ENCODE peak calls at places on chromosomes 4 and X, in seven cellular contexts. One of them, this sample, is unnamed.

GRCh38 chr4:4289930-4290850 is at the start of the genes LYAR and ZBTB49:
- DNase-seq in K562: peak
- DNase-seq in breast epithelium: peak
- DNase-seq in sigmoid colon: peak
- DNase-seq in upper lobe of left lung: peak
- DNase-seq in HCT116: peak
- DNase-seq in endothelial cell of umbilical vein: peak
- DNase-seq in this sample: peak

GRCh38 chr4:42425146-42426065 is 28.1 kb downstream of the SHISA3 start:
- DNase-seq in K562: no peak
- DNase-seq in breast epithelium: no peak
- DNase-seq in sigmoid colon: no peak
- DNase-seq in upper lobe of left lung: no peak
- DNase-seq in HCT116: no peak
- DNase-seq in endothelial cell of umbilical vein: no peak
- DNase-seq in this sample: no peak

GRCh38 chr4:186108391-186108790 is 3.9 kb downstream of the FAM149A start:
- DNase-seq in K562: no peak
- DNase-seq in breast epithelium: no peak
- DNase-seq in sigmoid colon: no peak
- DNase-seq in upper lobe of left lung: no peak
- DNase-seq in HCT116: no peak
- DNase-seq in endothelial cell of umbilical vein: no peak
- DNase-seq in this sample: no peak

GRCh38 chrX:2666491-2666890 is 24.6 kb upstream of the CD99 start:
- DNase-seq in K562: no peak
- DNase-seq in breast epithelium: no peak
- DNase-seq in sigmoid colon: no peak
- DNase-seq in upper lobe of left lung: no peak
- DNase-seq in HCT116: no peak
- DNase-seq in endothelial cell of umbilical vein: no peak
- DNase-seq in this sample: no peak

GRCh38 chr4:123409301-123409700 is 12.7 kb downstream of the SPRY1 start:
- DNase-seq in K562: no peak
- DNase-seq in breast epithelium: no peak
- DNase-seq in sigmoid colon: no peak
- DNase-seq in upper lobe of left lung: no peak
- DNase-seq in HCT116: no peak
- DNase-seq in endothelial cell of umbilical vein: no peak
- DNase-seq in this sample: no peak

GRCh38 chrX:142873214-142873613 is 152.5 kb upstream of the SPANXN4 start:
- DNase-seq in K562: no peak
- DNase-seq in breast epithelium: no peak
- DNase-seq in sigmoid colon: no peak
- DNase-seq in upper lobe of left lung: no peak
- DNase-seq in HCT116: no peak
- DNase-seq in endothelial cell of umbilical vein: no peak
- DNase-seq in this sample: no peak

GRCh38 chr4:22237155-22237751 is 278.6 kb downstream of the ADGRA3 start:
- DNase-seq in K562: no peak
- DNase-seq in breast epithelium: no peak
- DNase-seq in sigmoid colon: no peak
- DNase-seq in upper lobe of left lung: no peak
- DNase-seq in HCT116: peak
- DNase-seq in endothelial cell of umbilical vein: no peak
- DNase-seq in this sample: no peak

GRCh38 chr4:121156822-121157769 is 7.0 kb downstream of the TNIP3 start:
- DNase-seq in K562: no peak
- DNase-seq in breast epithelium: no peak
- DNase-seq in sigmoid colon: no peak
- DNase-seq in upper lobe of left lung: peak
- DNase-seq in HCT116: no peak
- DNase-seq in endothelial cell of umbilical vein: peak
- DNase-seq in this sample: no peak

GRCh38 chr4:125041372-125041930 is 273.3 kb upstream of the FAT4 start:
- DNase-seq in K562: no peak
- DNase-seq in breast epithelium: no peak
- DNase-seq in sigmoid colon: no peak
- DNase-seq in upper lobe of left lung: no peak
- DNase-seq in HCT116: no peak
- DNase-seq in endothelial cell of umbilical vein: peak
- DNase-seq in this sample: no peak

GRCh38 chr4:183185018-183185417 is 86.0 kb downstream of the WWC2 start:
- DNase-seq in K562: no peak
- DNase-seq in breast epithelium: no peak
- DNase-seq in sigmoid colon: no peak
- DNase-seq in upper lobe of left lung: no peak
- DNase-seq in HCT116: no peak
- DNase-seq in endothelial cell of umbilical vein: no peak
- DNase-seq in this sample: no peak

GRCh38 chrX:44972132-44972531 is 99.1 kb downstream of the KDM6A start:
- DNase-seq in K562: no peak
- DNase-seq in breast epithelium: no peak
- DNase-seq in sigmoid colon: no peak
- DNase-seq in upper lobe of left lung: no peak
- DNase-seq in HCT116: no peak
- DNase-seq in endothelial cell of umbilical vein: no peak
- DNase-seq in this sample: no peak

GRCh38 chr4:153205028-153205648 is 895 bp downstream of the TRIM2 start:
- DNase-seq in K562: no peak
- DNase-seq in breast epithelium: no peak
- DNase-seq in sigmoid colon: no peak
- DNase-seq in upper lobe of left lung: peak
- DNase-seq in HCT116: no peak
- DNase-seq in endothelial cell of umbilical vein: no peak
- DNase-seq in this sample: no peak

GRCh38 chr4:7506572-7506971 is 71.8 kb upstream of the PSAPL1 start:
- DNase-seq in K562: no peak
- DNase-seq in breast epithelium: no peak
- DNase-seq in sigmoid colon: no peak
- DNase-seq in upper lobe of left lung: no peak
- DNase-seq in HCT116: no peak
- DNase-seq in endothelial cell of umbilical vein: no peak
- DNase-seq in this sample: no peak

GRCh38 chrX:150989420-150989819 is 6.3 kb downstream of the HMGB3 start:
- DNase-seq in K562: no peak
- DNase-seq in breast epithelium: no peak
- DNase-seq in sigmoid colon: no peak
- DNase-seq in upper lobe of left lung: no peak
- DNase-seq in HCT116: no peak
- DNase-seq in endothelial cell of umbilical vein: no peak
- DNase-seq in this sample: no peak

GRCh38 chrX:113539599-113540356 is 699.1 kb upstream of the AMOT start:
- DNase-seq in K562: no peak
- DNase-seq in breast epithelium: no peak
- DNase-seq in sigmoid colon: no peak
- DNase-seq in upper lobe of left lung: no peak
- DNase-seq in HCT116: no peak
- DNase-seq in endothelial cell of umbilical vein: no peak
- DNase-seq in this sample: no peak

GRCh38 chr4:163558539-163559044 is 64.1 kb downstream of the TMA16 start:
- DNase-seq in K562: no peak
- DNase-seq in breast epithelium: no peak
- DNase-seq in sigmoid colon: no peak
- DNase-seq in upper lobe of left lung: peak
- DNase-seq in HCT116: no peak
- DNase-seq in endothelial cell of umbilical vein: no peak
- DNase-seq in this sample: no peak

GRCh38 chr4:1806596-1807257 is 13.6 kb downstream of the FGFR3 start:
- DNase-seq in K562: no peak
- DNase-seq in breast epithelium: no peak
- DNase-seq in sigmoid colon: no peak
- DNase-seq in upper lobe of left lung: no peak
- DNase-seq in HCT116: no peak
- DNase-seq in endothelial cell of umbilical vein: no peak
- DNase-seq in this sample: no peak

GRCh38 chr4:83662204-83662603 is 126.3 kb downstream of the GPAT3 start:
- DNase-seq in K562: no peak
- DNase-seq in breast epithelium: no peak
- DNase-seq in sigmoid colon: no peak
- DNase-seq in upper lobe of left lung: no peak
- DNase-seq in HCT116: no peak
- DNase-seq in endothelial cell of umbilical vein: no peak
- DNase-seq in this sample: no peak

DNA sequence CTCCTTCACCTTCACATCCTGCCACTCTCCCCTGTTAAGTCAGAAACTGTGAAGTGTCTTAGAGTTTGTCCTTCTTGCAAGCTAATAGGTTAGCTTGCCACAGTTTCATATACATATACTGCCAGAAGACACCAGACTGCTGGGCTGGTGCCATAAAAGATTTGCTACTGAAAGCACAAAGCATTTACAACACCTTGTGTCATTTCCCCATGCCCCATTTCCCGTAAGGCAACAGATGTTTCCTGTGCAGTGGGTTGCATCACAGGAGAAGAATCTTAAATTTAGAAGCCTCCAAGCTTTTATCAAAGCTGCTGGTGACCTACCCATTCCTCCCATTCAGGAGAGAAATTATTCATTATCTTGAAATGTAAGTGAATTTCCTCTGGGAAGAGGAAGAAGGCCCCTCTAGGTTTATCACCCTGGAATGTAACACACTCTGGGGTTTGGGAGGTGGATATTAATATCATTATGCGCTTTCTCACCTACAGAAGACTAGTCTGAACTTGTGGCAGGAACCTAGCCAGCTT is 34.5 kb upstream of the RAB33B start:
- DNase-seq in K562: no peak
- DNase-seq in breast epithelium: no peak
- DNase-seq in sigmoid colon: peak
- DNase-seq in upper lobe of left lung: peak
- DNase-seq in HCT116: no peak
- DNase-seq in endothelial cell of umbilical vein: peak
- DNase-seq in this sample: peak
- TF ChIP-seq POLR2AphosphoS5 in K562: no peak
- TF ChIP-seq POLR2AphosphoS5 in breast epithelium: peak
- TF ChIP-seq POLR2AphosphoS5 in sigmoid colon: peak
- TF ChIP-seq POLR2AphosphoS5 in upper lobe of left lung: peak
- TF ChIP-seq POLR2AphosphoS5 in HCT116: no peak
- TF ChIP-seq POLR2AphosphoS5 in endothelial cell of umbilical vein: peak
- TF ChIP-seq POLR2AphosphoS5 in this sample: no peak

GRCh38 chr4:99417125-99417524 is 18.0 kb downstream of the ADH7 start:
- DNase-seq in K562: no peak
- DNase-seq in breast epithelium: no peak
- DNase-seq in sigmoid colon: no peak
- DNase-seq in upper lobe of left lung: no peak
- DNase-seq in HCT116: no peak
- DNase-seq in endothelial cell of umbilical vein: no peak
- DNase-seq in this sample: no peak

GRCh38 chr4:99411041-99411440 is 24.1 kb downstream of the ADH7 start:
- DNase-seq in K562: no peak
- DNase-seq in breast epithelium: no peak
- DNase-seq in sigmoid colon: no peak
- DNase-seq in upper lobe of left lung: no peak
- DNase-seq in HCT116: no peak
- DNase-seq in endothelial cell of umbilical vein: no peak
- DNase-seq in this sample: no peak

GRCh38 chr4:99414401-99414800 is 20.7 kb downstream of the ADH7 start:
- DNase-seq in K562: no peak
- DNase-seq in breast epithelium: no peak
- DNase-seq in sigmoid colon: no peak
- DNase-seq in upper lobe of left lung: no peak
- DNase-seq in HCT116: no peak
- DNase-seq in endothelial cell of umbilical vein: no peak
- DNase-seq in this sample: no peak

GRCh38 chr4:99410075-99410474 is 25.1 kb downstream of the ADH7 start:
- DNase-seq in K562: no peak
- DNase-seq in breast epithelium: no peak
- DNase-seq in sigmoid colon: no peak
- DNase-seq in upper lobe of left lung: no peak
- DNase-seq in HCT116: no peak
- DNase-seq in endothelial cell of umbilical vein: no peak
- DNase-seq in this sample: no peak

DNA sequence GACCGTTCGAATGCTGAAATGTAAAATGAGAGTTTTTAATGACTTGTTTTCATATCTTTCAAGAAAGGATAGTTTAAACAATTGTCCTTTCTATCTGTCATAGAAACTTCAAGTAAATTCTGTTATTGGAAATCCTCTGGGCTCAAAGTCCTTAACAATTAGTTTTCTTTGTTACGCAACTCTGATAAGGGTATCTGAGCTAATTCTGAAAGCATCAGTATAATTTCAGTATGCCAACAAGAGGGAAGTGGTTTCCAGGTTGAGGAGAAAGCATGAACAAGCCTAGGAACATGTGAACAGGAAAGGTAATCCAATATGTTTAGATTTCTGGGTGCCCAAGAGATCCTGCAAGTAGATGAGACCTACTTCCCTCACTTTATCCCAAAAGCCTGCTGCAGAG is 22.0 kb downstream of the ADH7 start:
- DNase-seq in K562: no peak
- DNase-seq in breast epithelium: no peak
- DNase-seq in sigmoid colon: no peak
- DNase-seq in upper lobe of left lung: no peak
- DNase-seq in HCT116: no peak
- DNase-seq in endothelial cell of umbilical vein: no peak
- DNase-seq in this sample: no peak
- H3K27ac ChIP-seq in K562: no peak
- H3K27ac ChIP-seq in breast epithelium: no peak
- H3K27ac ChIP-seq in sigmoid colon: no peak
- H3K27ac ChIP-seq in upper lobe of left lung: no peak
- H3K27ac ChIP-seq in HCT116: no peak
- H3K27ac ChIP-seq in endothelial cell of umbilical vein: no peak
- H3K27ac ChIP-seq in this sample: no peak

GRCh38 chr4:145936142-145937020 is 2.2 kb downstream of the ZNF827 start:
- DNase-seq in K562: peak
- DNase-seq in breast epithelium: peak
- DNase-seq in sigmoid colon: peak
- DNase-seq in upper lobe of left lung: peak
- DNase-seq in HCT116: no peak
- DNase-seq in endothelial cell of umbilical vein: peak
- DNase-seq in this sample: no peak
- TF ChIP-seq POLR2AphosphoS5 in K562: no peak
- TF ChIP-seq POLR2AphosphoS5 in breast epithelium: no peak
- TF ChIP-seq POLR2AphosphoS5 in sigmoid colon: peak
- TF ChIP-seq POLR2AphosphoS5 in upper lobe of left lung: no peak
- TF ChIP-seq POLR2AphosphoS5 in HCT116: peak
- TF ChIP-seq POLR2AphosphoS5 in endothelial cell of umbilical vein: no peak
- TF ChIP-seq POLR2AphosphoS5 in this sample: peak

DNA sequence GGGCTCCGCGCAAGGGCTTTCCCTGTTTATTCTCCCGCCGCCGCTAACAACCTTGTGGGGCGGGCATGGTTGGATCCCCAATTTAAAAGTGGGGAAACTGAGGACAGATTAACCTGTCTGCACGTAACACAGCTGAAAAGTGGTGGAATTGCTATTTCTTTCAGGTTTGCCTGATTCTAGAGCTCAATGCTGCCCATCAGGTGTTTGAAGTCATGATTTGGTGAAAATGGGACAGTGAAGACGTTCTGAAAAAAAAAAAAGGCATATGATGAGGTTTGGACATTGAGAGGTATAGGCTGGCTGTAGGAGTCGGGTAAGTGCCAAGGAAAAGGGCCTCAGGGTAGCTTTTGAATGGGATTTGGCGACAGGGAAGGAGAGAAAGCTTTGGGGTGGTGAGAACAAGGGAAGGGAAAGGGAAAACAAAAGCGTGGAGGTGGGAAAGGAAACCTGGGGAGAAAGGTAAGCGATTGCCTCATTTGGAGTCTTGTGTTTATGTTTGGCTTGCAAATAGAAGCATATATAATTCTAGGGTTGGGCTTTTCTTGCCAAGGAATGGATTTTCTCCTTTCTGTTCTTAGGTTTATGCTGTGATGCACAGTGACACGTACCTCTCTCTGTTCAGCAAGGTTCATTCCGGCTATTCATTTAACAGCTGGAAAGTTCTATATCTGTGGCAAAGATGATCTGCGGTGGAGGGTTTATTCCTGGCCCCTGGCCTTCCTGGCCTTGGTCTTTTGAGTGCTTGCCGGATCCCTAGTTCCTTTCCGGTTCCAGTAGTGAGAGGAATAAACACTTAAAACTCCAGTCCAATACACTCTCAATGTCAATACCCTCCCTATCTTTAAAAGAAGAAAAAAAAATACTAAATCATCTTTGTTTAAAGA is 2.4 kb upstream of the STIM2 start:
- DNase-seq in K562: no peak
- DNase-seq in breast epithelium: no peak
- DNase-seq in sigmoid colon: no peak
- DNase-seq in upper lobe of left lung: no peak
- DNase-seq in HCT116: no peak
- DNase-seq in endothelial cell of umbilical vein: no peak
- DNase-seq in this sample: no peak
- H3K27ac ChIP-seq in K562: peak
- H3K27ac ChIP-seq in breast epithelium: peak
- H3K27ac ChIP-seq in sigmoid colon: peak
- H3K27ac ChIP-seq in upper lobe of left lung: peak
- H3K27ac ChIP-seq in HCT116: peak
- H3K27ac ChIP-seq in endothelial cell of umbilical vein: no peak
- H3K27ac ChIP-seq in this sample: no peak

This sample was measured in SK-N-MC.